ENCODE peak calls at places on chromosome 4, in four cellular contexts. S is fibroblast of lung, H is HFF-Myc, F is astrocyte of the cerebellum. C is an unnamed sample.
A peak's percentile ranks its signal among the peaks of the same experiment; 100 is the strongest.

GRCh38 chr4:156154978-156155377 is 201.3 kb upstream of the CTSO start:
- DNase-seq in H (no peak), F (no peak), S (peak; percentile 17), C (no peak)

GRCh38 chr4:25075851-25076250 is 45.1 kb upstream of the LGI2 start:
- DNase-seq in H (no peak), S (no peak), F (no peak), C (no peak)

GRCh38 chr4:3442959-3443749 is 1.4 kb downstream of the HGFAC start:
- DNase-seq in H (no peak), F (no peak), S (peak; percentile 14), C (no peak)

GRCh38 chr4:102734116-102734515 is 26.7 kb downstream of the MANBA start:
- DNase-seq in S (no peak), F (no peak), H (no peak), C (no peak)

GRCh38 chr4:88937081-88937480 is 119.9 kb downstream of the FAM13A start:
- DNase-seq in H (no peak), F (no peak), S (no peak), C (no peak)

GRCh38 chr4:174119051-174119450 is 164.4 kb downstream of the FBXO8 start:
- DNase-seq in H (peak; percentile 17), F (peak; percentile 8), S (peak; percentile 82), C (no peak)

GRCh38 chr4:147368948-147369347 is 111.9 kb upstream of the EDNRA start:
- DNase-seq in H (no peak), S (no peak), F (no peak), C (no peak)

GRCh38 chr4:83329521-83330105 is 5.0 kb downstream of the HPSE start:
- DNase-seq in S (peak; percentile 18), F (no peak), H (no peak), C (no peak)

GRCh38 chr4:177483271-177483670 is 41.0 kb upstream of the AGA start:
- DNase-seq in H (no peak), S (peak; percentile 14), F (no peak), C (no peak)

GRCh38 chr4:139900964-139901376 is 235.4 kb downstream of the MGST2 start:
- DNase-seq in H (no peak), S (no peak), F (no peak), C (no peak)

GRCh38 chr4:3082915-3083515 is 8.5 kb downstream of the HTT start:
- DNase-seq in F (no peak), H (no peak), S (no peak), C (no peak)

GRCh38 chr4:46909078-46909477 is at the start of gene COX7B2:
- DNase-seq in S (no peak), F (no peak), H (no peak), C (no peak)

GRCh38 chr4:112060212-112060611 is 85.0 kb upstream of the FAM241A start:
- DNase-seq in S (peak; percentile 23), H (no peak), F (no peak), C (no peak)
- TF ChIP-seq CTCF in S (peak; percentile 43), H (peak; percentile 62), F (peak; percentile 52), C (peak; percentile 79)

GRCh38 chr4:76087007-76087769 is 12.7 kb downstream of the ART3 start:
- DNase-seq in F (peak; percentile 16), H (peak; percentile 42), S (peak; percentile 58), C (peak; percentile 38)
- H3K4me3 ChIP-seq in F (no peak overlapping the region), H (no peak overlapping the region), S (no peak overlapping the region), C (no peak overlapping the region)

DNA sequence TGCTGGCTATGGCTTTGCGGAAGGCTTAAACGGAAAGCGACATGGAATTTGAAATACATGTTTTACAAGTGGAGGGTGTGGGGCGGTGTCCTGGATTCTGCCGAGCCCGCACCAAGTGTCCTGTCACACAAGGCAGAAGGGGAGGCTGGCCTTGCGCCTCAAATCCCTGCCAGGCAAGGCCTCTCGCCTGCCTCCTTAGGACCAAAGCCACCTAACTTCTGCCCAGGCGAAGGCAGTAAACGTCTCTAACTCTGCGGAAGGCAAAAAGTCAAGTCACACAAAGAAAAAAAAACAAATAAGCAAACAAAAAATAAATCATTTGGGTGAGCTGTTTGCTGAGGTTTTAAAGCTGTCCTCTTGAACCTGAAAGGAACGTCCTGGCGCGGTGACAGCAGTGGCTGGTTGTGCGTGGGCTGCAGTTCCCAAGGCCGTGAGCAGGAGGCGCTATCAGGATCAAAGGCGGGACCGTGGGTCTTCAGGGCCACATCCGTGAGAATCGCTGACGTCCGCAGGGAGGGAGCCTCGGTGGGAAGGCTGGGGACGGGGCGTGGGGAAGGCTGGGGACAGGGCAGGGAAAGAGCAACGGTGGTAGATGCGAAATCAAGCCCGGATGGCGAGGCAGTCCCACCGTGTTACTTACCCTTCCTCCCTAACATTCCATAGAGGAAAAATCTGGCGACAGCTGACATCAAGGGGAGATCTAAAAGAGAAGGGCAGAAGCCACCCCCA is 99.1 kb downstream of the TRAPPC11 start:
- DNase-seq in F (no peak), S (peak; percentile 6), H (no peak), C (no peak)
- TF ChIP-seq CTCF in F (peak; percentile 21), S (peak; percentile 10), H (peak; percentile 43), C (peak; percentile 38)

GRCh38 chr4:86482296-86482695 is 111.8 kb upstream of the PTPN13 start:
- DNase-seq in S (no peak), H (no peak), F (no peak), C (no peak)
- H3K4me3 ChIP-seq in S (no peak overlapping the region), H (no peak overlapping the region), F (no peak overlapping the region), C (no peak overlapping the region)

DNA sequence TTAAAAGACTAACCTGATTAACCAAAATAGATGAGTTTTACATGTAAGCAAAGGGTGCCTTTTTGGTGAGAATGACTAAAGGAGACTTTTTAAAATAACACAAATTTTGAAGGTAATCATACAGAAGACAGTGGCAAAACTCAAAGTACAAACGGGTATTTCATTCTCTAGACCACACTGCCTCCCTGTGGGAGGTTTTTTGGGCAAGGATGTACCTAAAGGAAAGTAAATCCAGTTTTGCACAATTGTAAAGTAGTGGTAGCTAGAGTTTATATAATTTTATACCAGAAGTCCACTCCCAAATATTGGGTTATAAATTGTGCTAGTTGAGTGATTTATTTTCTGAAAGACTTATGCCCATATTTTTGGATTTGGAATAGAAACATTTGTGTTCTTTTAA is 201.0 kb downstream of the PAPSS1 start:
- DNase-seq in F (peak; percentile 31), S (peak; percentile 18), H (peak; percentile 19), C (peak; percentile 7)
- TF ChIP-seq CTCF in F (peak; percentile 54), S (peak; percentile 48), H (peak; percentile 59), C (peak; percentile 58)

DNA sequence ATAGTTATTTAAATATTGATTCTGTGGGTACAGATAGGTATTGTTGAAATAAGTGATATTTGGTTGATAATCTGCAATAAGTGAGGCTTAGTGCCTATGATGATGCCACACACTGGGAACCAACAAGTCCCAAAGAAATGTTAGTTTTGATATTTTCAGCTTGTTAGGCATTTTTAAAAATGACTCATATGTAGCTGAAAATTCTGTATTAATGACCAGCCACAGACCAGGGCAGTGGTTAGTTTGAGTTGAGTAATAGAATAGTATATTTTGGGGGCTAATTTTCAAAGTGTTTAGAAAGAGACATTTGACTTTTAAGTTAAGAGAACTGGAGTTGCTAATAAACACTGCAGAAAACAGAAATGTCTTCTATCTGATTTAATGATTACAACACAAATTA is 9.4 kb downstream of the INTU start:
- DNase-seq in F (no peak), S (peak; percentile 33), H (no peak), C (no peak)
- H3K4me3 ChIP-seq in F (no peak overlapping the region), S (peak overlapping the region; percentile 40), H (no peak overlapping the region), C (no peak overlapping the region)

DNA sequence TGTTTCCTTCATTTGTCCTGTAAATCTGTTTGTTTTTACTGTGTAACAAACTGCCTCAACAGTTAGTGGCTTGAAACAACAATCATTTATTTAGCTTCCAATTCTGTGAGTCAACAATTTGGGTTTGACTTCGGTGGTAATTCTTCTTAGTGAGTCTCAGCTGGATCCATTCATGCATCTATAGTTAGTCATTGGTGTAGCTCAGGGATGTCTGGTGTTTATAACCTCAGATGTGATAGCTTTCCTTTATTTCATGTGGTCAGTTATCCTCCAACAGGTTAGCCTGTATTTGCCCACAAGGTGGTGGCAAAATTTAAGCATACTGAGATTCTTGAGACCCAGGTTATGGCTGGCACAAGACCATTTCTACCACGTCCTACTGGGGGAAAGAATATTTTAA is 1267.2 kb downstream of the RAPGEF2 start:
- DNase-seq in H (no peak), F (peak; percentile 64), S (no peak), C (no peak)
- TF ChIP-seq CTCF in H (no peak), F (no peak), S (no peak), C (no peak)